ENCODE peak calls at places on chromosomes 7 and 10, in ten cellular contexts. V is K562; U is WERI-Rb-1; L is mucosa of descending colon; B is aorta; A is CD8-positive, alpha-beta memory T cell; O is right lobe of liver; Z is PC-3; S is AG04450; W is PC-9. T is an unnamed sample. For H3K9me3, the result is how much of the 10 kb centered on the place peaks cover.

GRCh38 chr10:11472158-11472753 is 139.2 kb downstream of the USP6NL start:
- DNase-seq in W (peak), L (peak), A (peak), S (peak), Z (peak), O (no peak), U (peak), B (no peak), V (peak), T (peak)

GRCh38 chr7:37364871-37365270 is 83.8 kb downstream of the ELMO1 start:
- DNase-seq in S (no peak), Z (no peak), W (no peak), B (no peak), L (no peak), O (no peak), V (no peak), A (no peak), U (no peak), T (no peak)

GRCh38 chr7:50502947-50503346 is 52.8 kb upstream of the FIGNL1 start:
- DNase-seq in S (no peak), V (no peak), U (no peak), W (no peak), B (no peak), Z (no peak), O (no peak), A (no peak), L (no peak), T (no peak)

GRCh38 chr7:101243786-101244384 is 996 bp downstream of the FIS1 start:
- DNase-seq in A (no peak), O (peak), L (peak), Z (no peak), B (no peak), V (no peak), S (no peak), W (peak), U (peak), T (peak)

GRCh38 chr10:60542691-60543090 is 153.0 kb upstream of the ANK3 start:
- DNase-seq in L (no peak), S (no peak), B (no peak), O (no peak), U (no peak), Z (no peak), W (no peak), V (no peak), A (no peak), T (no peak)

GRCh38 chr7:71429116-71429515 is 297.2 kb downstream of the GALNT17 start:
- DNase-seq in B (no peak), V (no peak), S (no peak), L (no peak), A (no peak), U (no peak), Z (no peak), W (no peak), O (no peak), T (no peak)

GRCh38 chr10:71836594-71836970 is 14.5 kb downstream of the PSAP start:
- DNase-seq in S (no peak), U (no peak), Z (no peak), V (no peak), A (no peak), W (no peak), L (no peak), B (no peak), O (no peak), T (no peak)

GRCh38 chr10:104333037-104333727 is 5.1 kb downstream of the ITPRIP start:
- DNase-seq in V (peak), S (no peak), B (no peak), W (no peak), Z (no peak), A (peak), L (no peak), U (no peak), O (no peak), T (no peak)

GRCh38 chr10:89591111-89591795 is 53.8 kb downstream of the PANK1 start:
- DNase-seq in V (no peak), S (no peak), O (peak), Z (peak), B (no peak), L (no peak), A (no peak), U (no peak), W (no peak), T (no peak)

GRCh38 chr10:3452683-3453388 is 280.3 kb upstream of the PITRM1 start:
- DNase-seq in Z (peak), A (no peak), B (no peak), V (no peak), S (peak), W (no peak), O (no peak), L (no peak), U (no peak), T (no peak)

GRCh38 chr7:69564454-69565417 is 33.5 kb upstream of the AUTS2 start:
- DNase-seq in B (no peak), S (no peak), O (no peak), L (peak), V (peak), Z (no peak), U (no peak), A (no peak), W (no peak), T (peak)

GRCh38 chr10:4532467-4532866 is 293.5 kb upstream of the AKR1E2 start:
- DNase-seq in O (no peak), L (no peak), A (no peak), S (no peak), U (no peak), Z (peak), W (no peak), B (no peak), V (no peak), T (no peak)

GRCh38 chr10:43110318-43111071 is 27.8 kb upstream of the CSGALNACT2 start:
- DNase-seq in U (no peak), A (no peak), B (peak), W (no peak), Z (peak), V (no peak), O (no peak), L (peak), S (no peak), T (no peak)

GRCh38 chr10:83603708-83604107 is 535.6 kb upstream of the GHITM start:
- DNase-seq in U (no peak), L (no peak), A (no peak), Z (no peak), V (no peak), B (no peak), W (no peak), O (no peak), S (no peak), T (no peak)

GRCh38 chr7:55641811-55642210 is 69.5 kb upstream of the VOPP1 start:
- DNase-seq in O (no peak), V (no peak), Z (peak), L (no peak), S (no peak), A (no peak), W (no peak), U (no peak), B (no peak), T (peak)

GRCh38 chr7:13067036-13067435 is 379.6 kb downstream of the ARL4A start:
- DNase-seq in W (no peak), L (no peak), S (no peak), U (peak), A (no peak), Z (no peak), B (no peak), V (peak), O (peak), T (no peak)

GRCh38 chr10:46558141-46558410 is 1.6 kb upstream of the GPRIN2 start:
- DNase-seq in A (no peak), S (no peak), V (no peak), L (no peak), Z (no peak), U (no peak), O (no peak), B (no peak), W (no peak), T (no peak)

GRCh38 chr7:2641406-2642393 is 9.9 kb downstream of the TTYH3 start:
- DNase-seq in B (peak), S (peak), O (peak), V (no peak), A (no peak), W (peak), L (peak), U (no peak), Z (no peak), T (peak)

GRCh38 chr10:35506741-35507140 is 98.4 kb upstream of the GJD4 start:
- DNase-seq in S (no peak), W (no peak), U (no peak), O (no peak), L (no peak), Z (no peak), B (no peak), V (no peak), A (no peak), T (no peak)

GRCh38 chr7:148623586-148624282 is 33.2 kb downstream of the C7orf33 start:
- DNase-seq in V (no peak), Z (peak), S (no peak), U (no peak), L (no peak), B (no peak), A (no peak), W (no peak), O (no peak), T (no peak)

GRCh38 chr7:132141109-132141508 is 435.2 kb downstream of the PLXNA4 start:
- DNase-seq in V (no peak), O (no peak), W (peak), Z (no peak), B (no peak), L (no peak), A (no peak), U (no peak), S (no peak), T (no peak)

GRCh38 chr10:48523212-48523819 is 81.6 kb downstream of the ARHGAP22 start:
- DNase-seq in U (peak), Z (peak), A (no peak), B (peak), O (peak), V (peak), S (peak), W (peak), L (peak), T (no peak)

GRCh38 chr10:86258488-86258887 is 108.1 kb downstream of the GRID1 start:
- DNase-seq in V (no peak), L (no peak), O (no peak), W (no peak), A (no peak), B (no peak), S (no peak), U (no peak), Z (no peak), T (no peak)

GRCh38 chr10:118373786-118374185 is 31.7 kb upstream of the FAM204A start:
- DNase-seq in O (no peak), V (no peak), W (peak), U (no peak), Z (peak), A (no peak), B (no peak), L (no peak), S (peak), T (no peak)

GRCh38 chr7:40680657-40681056 is 545.9 kb downstream of the SUGCT start:
- DNase-seq in B (no peak), W (no peak), Z (peak), V (peak), L (peak), S (no peak), A (no peak), O (no peak), U (peak), T (peak)

GRCh38 chr7:16811555-16811954 is 6.8 kb upstream of the AGR2 start:
- DNase-seq in W (no peak), A (no peak), V (no peak), Z (peak), U (no peak), L (no peak), O (no peak), S (no peak), B (no peak), T (peak)

GRCh38 chr7:30135551-30136271 is 925 bp downstream of the MTURN start:
- DNase-seq in L (peak), Z (peak), U (peak), B (peak), S (peak), O (peak), W (peak), A (peak), V (no peak), T (peak)

GRCh38 chr10:71604324-71605018 is 115.1 kb downstream of the C10orf105 start:
- DNase-seq in Z (peak), A (no peak), O (no peak), L (peak), U (no peak), S (no peak), V (no peak), W (peak), B (no peak), T (peak)

GRCh38 chr10:133453516-133454203 is at the start of gene SCART1:
- DNase-seq in O (no peak), W (no peak), V (peak), U (no peak), S (no peak), L (no peak), B (no peak), A (no peak), Z (no peak), T (no peak)

GRCh38 chr10:133448120-133448519 is 5.6 kb upstream of the SCART1 start:
- DNase-seq in B (no peak), W (no peak), V (no peak), U (no peak), Z (no peak), O (no peak), L (no peak), S (no peak), A (no peak), T (no peak)

GRCh38 chr10:133454204-133454893 is 604 bp downstream of the SCART1 start:
- DNase-seq in S (no peak), L (no peak), V (no peak), Z (no peak), U (no peak), A (no peak), O (peak), B (no peak), W (no peak), T (no peak)

GRCh38 chr10:133452453-133452852 is 1.3 kb upstream of the SCART1 start:
- DNase-seq in Z (no peak), S (no peak), B (no peak), L (no peak), A (no peak), V (no peak), U (no peak), O (no peak), W (no peak), T (no peak)

DNA sequence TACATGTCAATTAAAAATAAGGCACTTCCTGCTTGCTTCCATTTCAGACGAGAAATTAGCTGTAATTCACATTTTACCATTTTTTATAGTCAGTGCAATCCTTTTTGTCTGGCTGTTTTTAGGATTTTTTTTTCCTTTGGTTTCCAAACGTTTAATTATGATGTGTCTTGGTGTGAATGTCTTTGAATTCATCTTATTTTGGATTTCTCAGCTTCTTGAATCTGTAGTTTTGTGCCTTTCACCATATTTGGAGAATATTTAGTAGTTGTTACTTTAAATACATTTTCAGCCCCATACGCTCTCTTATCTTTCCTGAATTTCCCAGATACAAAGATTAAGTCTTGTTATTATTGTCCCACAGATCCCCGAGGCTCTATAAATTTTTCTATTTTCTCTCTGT is 2.4 kb upstream of the SCART1 start:
- DNase-seq in B (no peak), L (no peak), U (no peak), A (no peak), Z (no peak), V (no peak), W (no peak), O (no peak), S (no peak), T (no peak)
- H3K9me3 ChIP-seq in B (under half), L (under half), U (under half), A (under half), Z (under half), V (under half), W (under half), O (under half), S (under half), T (under half)

GRCh38 chr10:65808687-65809333 is 1117.0 kb upstream of the LRRTM3 start:
- DNase-seq in L (no peak), V (no peak), W (no peak), B (no peak), Z (no peak), U (no peak), A (no peak), O (no peak), S (no peak), T (no peak)
- H3K9me3 ChIP-seq in L (under half), V (under half), W (under half), B (under half), Z (under half), U (under half), A (under half), O (under half), S (under half), T (under half)

DNA sequence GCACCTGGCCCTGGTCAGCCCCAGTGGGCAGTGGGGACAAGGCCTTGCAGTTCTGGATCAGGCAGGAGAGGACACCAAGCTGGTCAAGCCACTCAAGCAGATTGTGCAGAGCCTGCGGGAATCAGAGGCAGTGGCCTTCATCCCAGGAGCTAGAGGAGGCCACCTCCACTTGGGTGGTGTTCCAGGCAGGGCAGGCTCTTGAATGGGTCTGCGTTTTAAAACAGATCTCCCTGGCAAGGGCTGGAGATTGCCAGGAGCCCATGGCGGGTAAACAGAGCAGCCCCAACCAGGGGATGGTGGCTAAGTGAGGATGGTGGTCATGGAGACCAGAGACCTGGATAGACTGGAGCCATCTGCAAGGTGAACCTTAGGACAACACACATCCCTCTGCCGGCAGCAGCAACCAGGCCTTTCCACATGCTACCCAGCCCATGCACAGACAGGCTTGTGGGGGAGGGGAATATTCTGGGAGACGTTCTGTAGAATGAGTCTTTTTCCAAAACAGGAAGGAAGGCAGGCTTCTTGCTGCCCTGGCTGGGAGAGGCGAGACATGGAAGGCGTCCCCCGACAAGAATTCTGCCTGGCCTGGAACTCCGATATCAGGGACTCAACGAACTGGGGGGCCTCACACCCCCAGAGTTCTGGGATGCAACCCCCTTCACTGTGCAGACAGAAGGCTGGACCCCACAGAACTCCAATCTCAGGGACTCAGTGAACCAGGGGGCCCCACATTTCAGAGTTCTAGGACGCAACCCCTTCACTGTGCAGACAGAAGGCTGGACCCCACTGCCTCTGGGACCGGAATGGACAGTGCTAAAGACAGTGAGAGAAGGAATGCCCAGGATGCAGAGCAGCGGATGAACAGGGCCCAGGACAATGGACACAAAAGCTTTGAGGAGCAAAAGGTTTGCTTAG is 264.8 kb downstream of the PTPRN2 start:
- DNase-seq in B (no peak), A (no peak), O (no peak), Z (no peak), W (no peak), U (no peak), S (no peak), V (no peak), L (no peak), T (no peak)
- H3K9me3 ChIP-seq in B (under half), A (under half), O (under half), Z (under half), W (under half), U (under half), S (half or more), V (under half), L (under half), T (under half)

GRCh38 chr10:133441780-133442179 is 12.0 kb upstream of the SCART1 start:
- DNase-seq in U (peak), S (no peak), Z (no peak), B (peak), W (no peak), O (no peak), V (no peak), A (peak), L (no peak), T (no peak)
- H3K9me3 ChIP-seq in U (under half), S (under half), Z (under half), B (under half), W (under half), O (under half), V (under half), A (under half), L (under half), T (under half)

DNA sequence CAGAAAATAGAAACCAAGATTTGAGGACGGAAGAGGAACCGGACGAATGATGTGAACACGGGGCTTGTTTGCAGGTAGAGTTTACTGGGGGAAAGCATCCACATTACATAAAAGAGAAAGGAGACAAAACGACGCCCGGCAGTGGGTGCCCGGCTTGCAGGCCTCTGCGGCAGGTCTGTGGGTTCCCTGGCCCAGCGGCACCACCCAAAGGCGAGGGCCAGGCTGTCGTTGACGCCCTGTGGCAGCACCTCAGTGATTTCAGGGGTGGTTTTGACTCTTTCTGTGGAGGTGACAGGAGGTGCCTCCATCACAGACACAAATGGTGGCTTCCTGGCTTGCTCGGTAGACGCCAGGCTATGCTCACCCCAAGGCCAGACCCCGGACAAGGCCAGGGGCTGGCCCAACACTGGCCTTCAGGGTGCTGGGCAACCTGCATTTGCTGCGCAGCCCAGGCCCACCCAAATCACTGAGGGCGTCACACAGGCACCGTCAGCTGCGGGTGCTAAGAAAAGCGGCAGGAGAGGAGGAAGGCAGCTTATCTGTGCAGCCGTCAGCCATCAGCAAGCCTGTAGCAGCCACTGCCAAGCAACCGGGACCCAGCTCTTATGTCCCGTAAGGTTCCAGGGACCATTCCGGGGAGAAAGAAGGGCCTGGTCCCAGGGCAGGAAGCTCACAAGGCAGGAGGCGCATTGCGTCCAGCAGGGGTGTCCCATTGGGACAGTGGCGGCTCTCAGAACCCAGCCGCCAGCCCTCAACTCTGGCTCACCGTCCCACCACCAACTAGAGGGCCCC is 230.3 kb downstream of the PTPRN2 start:
- DNase-seq in Z (no peak), O (no peak), L (no peak), W (no peak), S (no peak), V (no peak), U (no peak), B (peak), A (no peak), T (no peak)
- H3K9me3 ChIP-seq in Z (under half), O (under half), L (under half), W (under half), S (half or more), V (under half), U (under half), B (under half), A (under half), T (under half)

GRCh38 chr7:42064534-42064933 is 172.5 kb downstream of the GLI3 start:
- DNase-seq in L (no peak), A (no peak), Z (no peak), U (no peak), O (no peak), B (no peak), S (no peak), V (no peak), W (no peak), T (no peak)
- H3K9me3 ChIP-seq in L (under half), A (under half), Z (under half), U (under half), O (under half), B (under half), S (under half), V (under half), W (under half), T (under half)

T was measured in small intestine.